ENCODE peak calls at places on chromosome 6, in six cellular contexts. One of them, this sample, is unnamed.

GRCh38 chr6:47141166-47141565 is 99.0 kb upstream of the ADGRF1 start:
- DNase-seq in T-helper 17 cell: no peak
- DNase-seq in suprapubic skin: no peak
- DNase-seq in left ventricle myocardium inferior: no peak
- DNase-seq in brain microvascular endothelial cell: no peak
- DNase-seq in kidney epithelial cell: no peak
- DNase-seq in this sample: no peak

GRCh38 chr6:135440087-135440792 is 57.3 kb downstream of the AHI1 start:
- DNase-seq in T-helper 17 cell: no peak
- DNase-seq in suprapubic skin: no peak
- DNase-seq in left ventricle myocardium inferior: no peak
- DNase-seq in brain microvascular endothelial cell: no peak
- DNase-seq in kidney epithelial cell: no peak
- DNase-seq in this sample: no peak

GRCh38 chr6:132749111-132749510 is 8.6 kb downstream of the VNN2 start:
- DNase-seq in T-helper 17 cell: no peak
- DNase-seq in suprapubic skin: no peak
- DNase-seq in left ventricle myocardium inferior: no peak
- DNase-seq in brain microvascular endothelial cell: no peak
- DNase-seq in kidney epithelial cell: no peak
- DNase-seq in this sample: no peak

GRCh38 chr6:112337209-112337638 is 9.9 kb upstream of the RFPL4B start:
- DNase-seq in T-helper 17 cell: no peak
- DNase-seq in suprapubic skin: no peak
- DNase-seq in left ventricle myocardium inferior: peak
- DNase-seq in brain microvascular endothelial cell: peak
- DNase-seq in kidney epithelial cell: peak
- DNase-seq in this sample: peak

GRCh38 chr6:130743175-130743574 is 84.0 kb upstream of the SMLR1 start:
- DNase-seq in T-helper 17 cell: no peak
- DNase-seq in suprapubic skin: no peak
- DNase-seq in left ventricle myocardium inferior: no peak
- DNase-seq in brain microvascular endothelial cell: no peak
- DNase-seq in kidney epithelial cell: no peak
- DNase-seq in this sample: no peak

GRCh38 chr6:91288741-91289140 is 701.9 kb upstream of the MAP3K7 start:
- DNase-seq in T-helper 17 cell: no peak
- DNase-seq in suprapubic skin: no peak
- DNase-seq in left ventricle myocardium inferior: no peak
- DNase-seq in brain microvascular endothelial cell: no peak
- DNase-seq in kidney epithelial cell: no peak
- DNase-seq in this sample: no peak

GRCh38 chr6:151293621-151294020 is 53.9 kb downstream of the AKAP12 start:
- DNase-seq in T-helper 17 cell: no peak
- DNase-seq in suprapubic skin: no peak
- DNase-seq in left ventricle myocardium inferior: no peak
- DNase-seq in brain microvascular endothelial cell: no peak
- DNase-seq in kidney epithelial cell: no peak
- DNase-seq in this sample: no peak

GRCh38 chr6:40020166-40020565 is 85.9 kb upstream of the MOCS1 start:
- DNase-seq in T-helper 17 cell: no peak
- DNase-seq in suprapubic skin: no peak
- DNase-seq in left ventricle myocardium inferior: no peak
- DNase-seq in brain microvascular endothelial cell: no peak
- DNase-seq in kidney epithelial cell: no peak
- DNase-seq in this sample: no peak

GRCh38 chr6:15398657-15399287 is 152.9 kb downstream of the JARID2 start:
- DNase-seq in T-helper 17 cell: no peak
- DNase-seq in suprapubic skin: no peak
- DNase-seq in left ventricle myocardium inferior: no peak
- DNase-seq in brain microvascular endothelial cell: no peak
- DNase-seq in kidney epithelial cell: no peak
- DNase-seq in this sample: no peak

GRCh38 chr6:108746411-108746810 is 101.8 kb upstream of the ARMC2 start:
- DNase-seq in T-helper 17 cell: no peak
- DNase-seq in suprapubic skin: no peak
- DNase-seq in left ventricle myocardium inferior: no peak
- DNase-seq in brain microvascular endothelial cell: no peak
- DNase-seq in kidney epithelial cell: no peak
- DNase-seq in this sample: no peak

GRCh38 chr6:11616200-11616611 is 78.7 kb downstream of the TMEM170B start:
- DNase-seq in T-helper 17 cell: no peak
- DNase-seq in suprapubic skin: no peak
- DNase-seq in left ventricle myocardium inferior: no peak
- DNase-seq in brain microvascular endothelial cell: peak
- DNase-seq in kidney epithelial cell: no peak
- DNase-seq in this sample: no peak

GRCh38 chr6:25250878-25251277 is 28.3 kb upstream of the CARMIL1 start:
- DNase-seq in T-helper 17 cell: no peak
- DNase-seq in suprapubic skin: no peak
- DNase-seq in left ventricle myocardium inferior: no peak
- DNase-seq in brain microvascular endothelial cell: peak
- DNase-seq in kidney epithelial cell: peak
- DNase-seq in this sample: no peak

GRCh38 chr6:155033021-155033801 is 38.1 kb downstream of the TIAM2 start:
- DNase-seq in T-helper 17 cell: no peak
- DNase-seq in suprapubic skin: no peak
- DNase-seq in left ventricle myocardium inferior: no peak
- DNase-seq in brain microvascular endothelial cell: no peak
- DNase-seq in kidney epithelial cell: no peak
- DNase-seq in this sample: no peak

GRCh38 chr6:14932485-14933178 is 313.2 kb upstream of the JARID2 start:
- DNase-seq in T-helper 17 cell: no peak
- DNase-seq in suprapubic skin: no peak
- DNase-seq in left ventricle myocardium inferior: no peak
- DNase-seq in brain microvascular endothelial cell: no peak
- DNase-seq in kidney epithelial cell: no peak
- DNase-seq in this sample: no peak

GRCh38 chr6:139323511-139324445 is 32.0 kb upstream of the TXLNB start:
- DNase-seq in T-helper 17 cell: peak
- DNase-seq in suprapubic skin: peak
- DNase-seq in left ventricle myocardium inferior: peak
- DNase-seq in brain microvascular endothelial cell: peak
- DNase-seq in kidney epithelial cell: no peak
- DNase-seq in this sample: peak

GRCh38 chr6:30508890-30509736 is 19.8 kb downstream of the HLA-E start:
- DNase-seq in T-helper 17 cell: no peak
- DNase-seq in suprapubic skin: no peak
- DNase-seq in left ventricle myocardium inferior: no peak
- DNase-seq in brain microvascular endothelial cell: no peak
- DNase-seq in kidney epithelial cell: no peak
- DNase-seq in this sample: no peak

GRCh38 chr6:34462561-34462971 is 3.3 kb upstream of the PACSIN1 start:
- DNase-seq in T-helper 17 cell: no peak
- DNase-seq in suprapubic skin: no peak
- DNase-seq in left ventricle myocardium inferior: peak
- DNase-seq in brain microvascular endothelial cell: no peak
- DNase-seq in kidney epithelial cell: no peak
- DNase-seq in this sample: peak

GRCh38 chr6:7507600-7507999 is 33.9 kb upstream of the DSP start:
- DNase-seq in T-helper 17 cell: no peak
- DNase-seq in suprapubic skin: no peak
- DNase-seq in left ventricle myocardium inferior: no peak
- DNase-seq in brain microvascular endothelial cell: no peak
- DNase-seq in kidney epithelial cell: no peak
- DNase-seq in this sample: no peak

GRCh38 chr6:80182291-80182690 is 75.8 kb downstream of the BCKDHB start:
- DNase-seq in T-helper 17 cell: no peak
- DNase-seq in suprapubic skin: no peak
- DNase-seq in left ventricle myocardium inferior: no peak
- DNase-seq in brain microvascular endothelial cell: no peak
- DNase-seq in kidney epithelial cell: peak
- DNase-seq in this sample: no peak

GRCh38 chr6:137095651-137096238 is 51.0 kb upstream of the IL20RA start:
- DNase-seq in T-helper 17 cell: no peak
- DNase-seq in suprapubic skin: no peak
- DNase-seq in left ventricle myocardium inferior: no peak
- DNase-seq in brain microvascular endothelial cell: no peak
- DNase-seq in kidney epithelial cell: no peak
- DNase-seq in this sample: no peak

GRCh38 chr6:12163149-12163548 is 127.0 kb upstream of the EDN1 start:
- DNase-seq in T-helper 17 cell: peak
- DNase-seq in suprapubic skin: no peak
- DNase-seq in left ventricle myocardium inferior: no peak
- DNase-seq in brain microvascular endothelial cell: no peak
- DNase-seq in kidney epithelial cell: no peak
- DNase-seq in this sample: no peak

GRCh38 chr6:76552268-76552667 is 479.8 kb upstream of the IMPG1 start:
- DNase-seq in T-helper 17 cell: no peak
- DNase-seq in suprapubic skin: no peak
- DNase-seq in left ventricle myocardium inferior: no peak
- DNase-seq in brain microvascular endothelial cell: no peak
- DNase-seq in kidney epithelial cell: no peak
- DNase-seq in this sample: no peak

GRCh38 chr6:129717287-129717686 is 7.3 kb upstream of the ARHGAP18 start:
- DNase-seq in T-helper 17 cell: no peak
- DNase-seq in suprapubic skin: no peak
- DNase-seq in left ventricle myocardium inferior: no peak
- DNase-seq in brain microvascular endothelial cell: peak
- DNase-seq in kidney epithelial cell: peak
- DNase-seq in this sample: no peak

GRCh38 chr6:152503541-152503940 is 133.6 kb downstream of the SYNE1 start:
- DNase-seq in T-helper 17 cell: no peak
- DNase-seq in suprapubic skin: no peak
- DNase-seq in left ventricle myocardium inferior: no peak
- DNase-seq in brain microvascular endothelial cell: no peak
- DNase-seq in kidney epithelial cell: no peak
- DNase-seq in this sample: no peak

GRCh38 chr6:138226011-138226410 is 7.7 kb upstream of the PBOV1 start:
- DNase-seq in T-helper 17 cell: no peak
- DNase-seq in suprapubic skin: no peak
- DNase-seq in left ventricle myocardium inferior: no peak
- DNase-seq in brain microvascular endothelial cell: no peak
- DNase-seq in kidney epithelial cell: no peak
- DNase-seq in this sample: no peak

GRCh38 chr6:122726649-122727048 is 52.9 kb upstream of the FABP7 start:
- DNase-seq in T-helper 17 cell: no peak
- DNase-seq in suprapubic skin: no peak
- DNase-seq in left ventricle myocardium inferior: no peak
- DNase-seq in brain microvascular endothelial cell: peak
- DNase-seq in kidney epithelial cell: no peak
- DNase-seq in this sample: peak

GRCh38 chr6:135118142-135118730 is 62.9 kb upstream of the MYB start:
- DNase-seq in T-helper 17 cell: no peak
- DNase-seq in suprapubic skin: no peak
- DNase-seq in left ventricle myocardium inferior: no peak
- DNase-seq in brain microvascular endothelial cell: no peak
- DNase-seq in kidney epithelial cell: no peak
- DNase-seq in this sample: no peak

GRCh38 chr6:130969807-130970491 is 93.1 kb downstream of the EPB41L2 start:
- DNase-seq in T-helper 17 cell: no peak
- DNase-seq in suprapubic skin: no peak
- DNase-seq in left ventricle myocardium inferior: peak
- DNase-seq in brain microvascular endothelial cell: peak
- DNase-seq in kidney epithelial cell: no peak
- DNase-seq in this sample: no peak

GRCh38 chr6:6362051-6362450 is 41.6 kb upstream of the F13A1 start:
- DNase-seq in T-helper 17 cell: no peak
- DNase-seq in suprapubic skin: no peak
- DNase-seq in left ventricle myocardium inferior: no peak
- DNase-seq in brain microvascular endothelial cell: no peak
- DNase-seq in kidney epithelial cell: no peak
- DNase-seq in this sample: no peak

GRCh38 chr6:151324079-151324825 is 67.1 kb downstream of the ZBTB2 start:
- DNase-seq in T-helper 17 cell: peak
- DNase-seq in suprapubic skin: peak
- DNase-seq in left ventricle myocardium inferior: peak
- DNase-seq in brain microvascular endothelial cell: peak
- DNase-seq in kidney epithelial cell: peak
- DNase-seq in this sample: peak

GRCh38 chr6:5125152-5126006 is 40.2 kb downstream of the PPP1R3G start:
- DNase-seq in T-helper 17 cell: no peak
- DNase-seq in suprapubic skin: no peak
- DNase-seq in left ventricle myocardium inferior: no peak
- DNase-seq in brain microvascular endothelial cell: peak
- DNase-seq in kidney epithelial cell: peak
- DNase-seq in this sample: no peak

GRCh38 chr6:111870054-111870750 is 3.0 kb downstream of the FYN start:
- DNase-seq in T-helper 17 cell: no peak
- DNase-seq in suprapubic skin: no peak
- DNase-seq in left ventricle myocardium inferior: no peak
- DNase-seq in brain microvascular endothelial cell: no peak
- DNase-seq in kidney epithelial cell: no peak
- DNase-seq in this sample: no peak

GRCh38 chr6:82298012-82298411 is 50.5 kb upstream of the IBTK start:
- DNase-seq in T-helper 17 cell: no peak
- DNase-seq in suprapubic skin: no peak
- DNase-seq in left ventricle myocardium inferior: no peak
- DNase-seq in brain microvascular endothelial cell: peak
- DNase-seq in kidney epithelial cell: no peak
- DNase-seq in this sample: no peak